ENCODE peak calls at places on chromosomes 6 and 20, in eight cellular contexts. Y, F, R, Q, L, V, G and W are unnamed samples.

GRCh38 chr6:154298297-154298696 is 58.3 kb downstream of the IPCEF1 start:
- DNase-seq in Y (no peak), F (no peak), L (no peak), Q (no peak), G (no peak), V (no peak), R (peak; percentile 59), W (no peak)

GRCh38 chr6:111849298-111849697 is 24.0 kb downstream of the FYN start:
- DNase-seq in G (no peak), F (no peak), V (no peak), Q (no peak), Y (no peak), L (no peak), R (no peak), W (no peak)

GRCh38 chr6:45044510-45045252 is 283.4 kb upstream of the RUNX2 start:
- DNase-seq in Q (no peak), G (no peak), R (no peak), V (no peak), F (no peak), Y (no peak), L (no peak), W (no peak)

GRCh38 chr20:41905186-41905585 is 287.0 kb upstream of the CHD6 start:
- DNase-seq in Y (no peak), G (no peak), V (no peak), L (no peak), Q (no peak), R (no peak), F (no peak), W (no peak)

GRCh38 chr20:23404196-23404595 is 17.1 kb downstream of the NAPB start:
- DNase-seq in F (no peak), Q (no peak), V (no peak), G (no peak), Y (peak; percentile 70), R (peak; percentile 67), L (no peak), W (peak; percentile 57)

GRCh38 chr20:10603971-10604864 is 69.6 kb downstream of the JAG1 start:
- DNase-seq in L (no peak), F (no peak), G (no peak), Y (peak; percentile 57), R (peak; percentile 94), Q (no peak), V (no peak), W (peak; percentile 88)

GRCh38 chr6:37225350-37226169 is 32.0 kb upstream of the TBC1D22B start:
- DNase-seq in L (no peak), R (no peak), V (no peak), G (no peak), Q (no peak), Y (no peak), F (no peak), W (no peak)

GRCh38 chr20:44019638-44020335 is 105.1 kb downstream of the TOX2 start:
- DNase-seq in F (no peak), Q (no peak), R (peak; percentile 62), V (no peak), G (peak; percentile 66), Y (no peak), L (no peak), W (peak; percentile 60)

GRCh38 chr6:38806271-38806670 is 91.2 kb downstream of the DNAH8 start:
- DNase-seq in Y (no peak), G (no peak), R (no peak), F (peak; percentile 35), Q (peak; percentile 41), L (peak; percentile 29), V (peak; percentile 38), W (no peak)

GRCh38 chr6:11538799-11539468 is 1.4 kb downstream of the TMEM170B start:
- DNase-seq in Q (no peak), Y (no peak), G (no peak), R (no peak), F (peak; percentile 62), V (no peak), L (no peak), W (no peak)

GRCh38 chr20:44716309-44717106 is 1.3 kb downstream of the CCN5 start:
- DNase-seq in L (no peak), Y (no peak), R (no peak), G (no peak), Q (no peak), F (no peak), V (no peak), W (peak; percentile 47)

GRCh38 chr6:4914412-4915159 is 89.3 kb downstream of the RPP40 start:
- DNase-seq in V (no peak), R (peak; percentile 58), L (no peak), Y (no peak), G (no peak), Q (peak; percentile 14), F (no peak), W (peak; percentile 42)

GRCh38 chr6:25342784-25343183 is 63.6 kb downstream of the CARMIL1 start:
- DNase-seq in F (no peak), G (no peak), R (peak; percentile 66), Q (no peak), V (no peak), Y (peak; percentile 28), L (no peak), W (no peak)

GRCh38 chr20:13243826-13244376 is 22.8 kb downstream of the ISM1 start:
- DNase-seq in F (no peak), G (no peak), R (no peak), V (no peak), Q (no peak), L (no peak), Y (peak; percentile 18), W (peak; percentile 46)

GRCh38 chr6:14612016-14612415 is 494.4 kb downstream of the CD83 start:
- DNase-seq in F (no peak), V (no peak), L (no peak), Y (no peak), R (peak; percentile 19), G (no peak), Q (no peak), W (peak; percentile 62)

GRCh38 chr6:69019832-69020231 is 384.8 kb downstream of the ADGRB3 start:
- DNase-seq in R (peak; percentile 72), Q (no peak), F (no peak), Y (no peak), L (no peak), V (no peak), G (no peak), W (peak; percentile 70)

GRCh38 chr6:136991614-136992013 is 53.2 kb downstream of the IL20RA start:
- DNase-seq in F (no peak), V (no peak), Q (no peak), L (no peak), G (no peak), Y (no peak), R (no peak), W (no peak)

GRCh38 chr6:87274660-87275273 is 47.6 kb upstream of the SMIM8 start:
- DNase-seq in G (no peak), F (no peak), R (peak; percentile 75), L (no peak), Q (no peak), Y (peak; percentile 18), V (no peak), W (peak; percentile 75)

GRCh38 chr6:10999994-11000393 is 44.1 kb downstream of the ELOVL2 start:
- DNase-seq in F (no peak), G (no peak), V (no peak), Y (no peak), L (no peak), R (peak; percentile 31), Q (no peak), W (no peak)

GRCh38 chr6:69774740-69775350 is 22.0 kb downstream of the LMBRD1 start:
- DNase-seq in V (no peak), R (no peak), L (no peak), Q (no peak), Y (no peak), F (no peak), G (no peak), W (no peak)

GRCh38 chr6:148761532-148761951 is 14.7 kb downstream of the UST start:
- DNase-seq in L (no peak), F (no peak), V (no peak), R (peak; percentile 30), G (peak; percentile 39), Q (no peak), Y (no peak), W (peak; percentile 45)

GRCh38 chr20:46070215-46070910 is 19.4 kb downstream of the NCOA5 start:
- DNase-seq in L (no peak), R (peak; percentile 86), V (no peak), G (no peak), F (no peak), Y (no peak), Q (no peak), W (peak; percentile 59)

GRCh38 chr6:131257104-131257503 is 121.8 kb downstream of the AKAP7 start:
- DNase-seq in G (no peak), Q (no peak), F (no peak), L (no peak), R (no peak), Y (no peak), V (no peak), W (no peak)

GRCh38 chr6:100232791-100233573 is 231.7 kb downstream of the SIM1 start:
- DNase-seq in F (no peak), L (no peak), R (no peak), Q (no peak), V (no peak), Y (peak; percentile 25), G (no peak), W (no peak)

GRCh38 chr6:87333591-87334181 is 4.6 kb upstream of the GJB7 start:
- DNase-seq in Y (no peak), R (peak; percentile 29), L (no peak), V (no peak), G (no peak), Q (no peak), F (no peak), W (peak; percentile 70)

GRCh38 chr6:37492236-37493046 is 7.3 kb downstream of the CCDC167 start:
- DNase-seq in L (peak; percentile 52), Q (no peak), R (no peak), G (no peak), V (no peak), F (no peak), Y (no peak), W (no peak)

GRCh38 chr20:44810391-44811149 is at the start of gene RIMS4:
- DNase-seq in F (peak; percentile 61), R (no peak), Q (no peak), Y (peak; percentile 58), V (peak; percentile 69), G (no peak), L (peak; percentile 75), W (no peak)

GRCh38 chr6:133099573-133099972 is 141.6 kb upstream of the EYA4 start:
- DNase-seq in V (no peak), Q (no peak), F (no peak), G (no peak), R (peak; percentile 78), L (peak; percentile 63), Y (no peak), W (peak; percentile 80)

GRCh38 chr6:149015224-149015876 is 268.5 kb downstream of the UST start:
- DNase-seq in R (peak; percentile 63), Y (no peak), Q (no peak), L (no peak), F (no peak), V (no peak), G (no peak), W (peak; percentile 55)

GRCh38 chr20:44526129-44526528 is 4.3 kb upstream of the SERINC3 start:
- DNase-seq in R (peak; percentile 79), Y (no peak), Q (no peak), F (no peak), V (no peak), L (peak; percentile 31), G (no peak), W (peak; percentile 40)